ENCODE peak calls at places on chromosomes 13 and 19, in five cellular contexts. G is GM23338, W is HCT116, V is SK-N-SH, F is K562. C is an unnamed sample.

GRCh38 chr19:7366701-7367420 is 18.1 kb downstream of the ARHGEF18 start:
- DNase-seq in V (no peak), W (peak; percentile 62), F (peak; percentile 58), G (peak; percentile 76), C (no peak)

GRCh38 chr13:22092791-22093545 is 422.1 kb downstream of the FGF9 start:
- DNase-seq in F (no peak), V (no peak), G (no peak), W (no peak), C (no peak)

GRCh38 chr19:17294051-17294891 is 9.0 kb downstream of the ABHD8 start:
- DNase-seq in G (peak; percentile 82), V (peak; percentile 90), W (no peak), F (peak; percentile 94), C (no peak)

GRCh38 chr13:31962661-31963345 is 68.8 kb upstream of the FRY start:
- DNase-seq in F (no peak), W (no peak), V (no peak), G (no peak), C (no peak)

GRCh38 chr13:46622918-46623256 is 69.9 kb downstream of the LRCH1 start:
- DNase-seq in W (no peak), F (no peak), G (no peak), V (peak; percentile 71), C (no peak)

GRCh38 chr19:7450243-7451223 is 38.3 kb downstream of the PEX11G start:
- DNase-seq in V (no peak), G (no peak), W (peak; percentile 10), F (no peak), C (no peak)

GRCh38 chr19:41904118-41904870 is 21.3 kb downstream of the ARHGEF1 start:
- DNase-seq in W (no peak), F (no peak), G (no peak), V (no peak), C (no peak)

GRCh38 chr13:37349916-37350315 is 244.5 kb upstream of the CSNK1A1L start:
- DNase-seq in W (no peak), V (no peak), F (no peak), G (no peak), C (no peak)

GRCh38 chr19:4295972-4296771 is 6.0 kb downstream of the TMIGD2 start:
- DNase-seq in G (peak; percentile 45), W (no peak), V (peak; percentile 90), F (no peak), C (no peak)

GRCh38 chr19:41821003-41821735 is 23.3 kb downstream of the LYPD4 start:
- DNase-seq in F (peak; percentile 77), W (peak; percentile 57), V (peak; percentile 70), G (peak; percentile 90), C (no peak)

GRCh38 chr13:49116873-49117272 is 103.3 kb upstream of the MLNR start:
- DNase-seq in F (no peak), G (no peak), V (no peak), W (no peak), C (no peak)

GRCh38 chr13:45500492-45501174 is 35.9 kb downstream of the COG3 start:
- DNase-seq in F (no peak), V (no peak), G (no peak), W (peak; percentile 63), C (peak; percentile 70)

GRCh38 chr13:29171244-29171643 is 351.1 kb downstream of the MTUS2 start:
- DNase-seq in V (no peak), G (no peak), W (no peak), F (no peak), C (no peak)

GRCh38 chr13:59024434-59024833 is 1139.3 kb downstream of the DIAPH3 start:
- DNase-seq in G (no peak), F (no peak), V (no peak), W (no peak), C (no peak)

GRCh38 chr13:30600470-30600869 is 17.2 kb upstream of the USPL1 start:
- DNase-seq in V (no peak), W (no peak), G (no peak), F (no peak), C (no peak)

GRCh38 chr19:15216363-15216762 is 15.6 kb upstream of the NOTCH3 start:
- DNase-seq in W (no peak), F (no peak), G (no peak), V (no peak), C (no peak)

GRCh38 chr13:95509521-95510315 is 42.8 kb upstream of the CLDN10 start:
- DNase-seq in W (no peak), F (no peak), G (no peak), V (no peak), C (peak; percentile 91)

GRCh38 chr19:5337126-5337525 is 3.5 kb downstream of the PTPRS start:
- DNase-seq in V (no peak), F (no peak), G (no peak), W (no peak), C (no peak)

GRCh38 chr13:21800847-21801616 is 130.2 kb downstream of the FGF9 start:
- DNase-seq in G (peak; percentile 2), V (no peak), W (no peak), F (peak; percentile 12), C (no peak)

GRCh38 chr19:33618884-33619283 is 2.9 kb upstream of the CHST8 start:
- DNase-seq in F (no peak), V (no peak), W (no peak), G (no peak), C (no peak)

GRCh38 chr13:63025741-63026140 is 1610.1 kb upstream of the PCDH20 start:
- DNase-seq in V (no peak), W (no peak), F (no peak), G (no peak), C (no peak)

GRCh38 chr13:44396295-44396962 is 22.8 kb downstream of the SERP2 start:
- DNase-seq in W (no peak), F (no peak), G (no peak), V (no peak), C (no peak)

GRCh38 chr13:44399045-44399444 is 25.4 kb downstream of the SERP2 start:
- DNase-seq in F (no peak), W (no peak), G (no peak), V (no peak), C (no peak)

GRCh38 chr13:44398606-44399005 is 25.0 kb downstream of the SERP2 start:
- DNase-seq in G (no peak), V (no peak), F (no peak), W (no peak), C (no peak)

GRCh38 chr13:44396963-44397580 is 23.4 kb downstream of the SERP2 start:
- DNase-seq in V (peak; percentile 77), F (peak; percentile 24), W (no peak), G (no peak), C (no peak)

DNA sequence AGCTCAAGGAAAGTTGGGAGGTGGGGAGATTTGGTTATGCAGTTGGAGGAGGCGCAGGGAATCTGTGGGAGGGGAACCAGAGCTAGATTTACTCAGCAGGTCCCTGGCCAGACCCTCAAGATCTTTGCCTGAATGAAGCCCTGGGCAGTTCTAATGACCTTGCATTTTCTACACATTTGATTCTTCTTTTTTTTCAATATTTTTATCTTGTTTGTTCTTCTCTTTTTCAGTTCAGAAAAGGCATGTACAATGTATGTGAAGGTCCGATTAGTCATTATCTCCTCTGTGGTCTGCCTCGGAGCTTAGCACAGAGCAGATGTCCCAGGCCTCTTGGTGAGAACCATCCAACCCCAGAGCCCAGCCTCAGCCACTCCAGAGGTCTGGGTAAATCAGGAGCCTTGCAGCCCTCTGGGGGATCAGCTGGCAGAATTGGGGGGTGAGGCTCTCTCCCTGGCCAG is 24.2 kb downstream of the SERP2 start:
- DNase-seq in G (no peak), V (no peak), F (peak; percentile 89), W (no peak), C (no peak)
- TF ChIP-seq REST in G (no peak), V (no peak), F (no peak), W (no peak), C (no peak)

DNA sequence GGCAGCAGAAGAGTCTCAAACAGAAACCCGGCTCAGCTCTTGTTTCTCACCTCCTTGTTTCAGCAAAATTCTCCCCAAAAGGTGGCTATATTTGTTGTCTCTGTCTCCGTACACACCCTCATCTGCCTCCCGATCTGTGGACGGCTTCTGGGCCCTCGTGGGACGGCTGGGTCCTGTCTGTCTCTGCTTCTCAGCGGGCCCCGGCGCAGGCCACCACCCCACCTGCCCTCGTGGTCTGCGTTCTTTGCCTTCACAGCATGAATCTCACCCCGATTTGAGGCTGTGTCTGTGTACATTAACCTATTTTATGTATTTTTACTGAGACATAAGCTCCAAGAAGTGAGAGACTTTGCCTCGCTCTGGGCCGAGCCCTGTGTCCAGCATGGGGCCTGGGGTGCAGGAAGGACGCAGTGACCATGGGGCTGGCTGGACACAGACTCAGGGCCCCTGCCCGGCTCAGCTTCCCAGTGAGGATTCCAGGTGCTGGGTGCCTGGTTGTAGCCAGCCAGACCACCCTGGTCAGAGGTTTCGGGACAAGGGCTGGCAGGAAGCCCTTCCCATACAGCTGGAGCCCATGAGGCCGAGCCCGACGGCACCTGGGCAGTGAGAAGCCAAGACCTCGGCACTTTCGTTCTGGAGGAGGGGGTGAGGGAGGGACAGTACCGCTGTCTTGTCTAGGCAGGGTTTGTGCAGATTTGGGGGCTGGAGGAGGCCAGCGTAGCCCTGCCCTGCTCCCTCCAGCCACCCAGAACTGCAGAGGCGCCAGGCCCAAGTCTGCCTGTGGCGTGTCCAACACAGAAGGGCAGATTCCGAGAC is 78.5 kb upstream of the MCF2L start:
- DNase-seq in G (no peak), F (no peak), W (no peak), V (no peak), C (no peak)
- H3K27me3 ChIP-seq in G (peaks cover 10% of the 10 kb centered on the region), F (peaks cover 69% of the 10 kb centered on the region), W (no peaks in the 10 kb centered on the region), V (peaks cover 10% of the 10 kb centered on the region), C (peaks cover 24% of the 10 kb centered on the region)

DNA sequence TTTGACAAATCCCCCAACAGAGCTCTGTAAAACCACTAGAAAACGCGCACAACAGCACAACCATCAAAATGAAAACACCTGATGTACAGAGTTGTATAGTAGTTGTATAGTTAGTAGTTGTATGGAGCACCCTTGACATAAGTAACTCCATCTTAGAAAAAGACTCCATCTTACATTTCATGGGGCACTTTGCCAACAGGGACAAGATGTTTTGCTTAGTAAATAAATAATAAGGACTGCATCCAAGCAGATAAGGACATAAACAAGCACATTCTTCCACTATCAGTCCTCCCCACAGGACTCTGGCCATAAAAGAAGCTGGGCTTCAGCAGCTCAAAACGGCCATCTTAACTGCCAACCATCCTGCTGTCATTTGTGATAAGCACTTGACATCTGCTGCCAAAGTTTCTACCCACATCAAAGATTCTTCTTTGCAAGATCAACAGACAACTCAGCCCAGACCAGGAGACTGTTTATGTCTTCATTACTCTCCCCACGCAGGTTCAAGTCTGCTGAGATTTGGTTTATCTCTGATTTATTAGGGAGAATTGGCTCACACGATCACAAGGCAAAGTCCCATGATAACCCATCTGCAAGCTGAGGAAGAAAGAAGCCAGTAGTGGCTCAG is 20.7 kb upstream of the ZNF331 start:
- DNase-seq in V (no peak), W (no peak), G (no peak), F (no peak), C (no peak)
- TF ChIP-seq REST in V (no peak), W (no peak), G (no peak), F (no peak), C (no peak)

DNA sequence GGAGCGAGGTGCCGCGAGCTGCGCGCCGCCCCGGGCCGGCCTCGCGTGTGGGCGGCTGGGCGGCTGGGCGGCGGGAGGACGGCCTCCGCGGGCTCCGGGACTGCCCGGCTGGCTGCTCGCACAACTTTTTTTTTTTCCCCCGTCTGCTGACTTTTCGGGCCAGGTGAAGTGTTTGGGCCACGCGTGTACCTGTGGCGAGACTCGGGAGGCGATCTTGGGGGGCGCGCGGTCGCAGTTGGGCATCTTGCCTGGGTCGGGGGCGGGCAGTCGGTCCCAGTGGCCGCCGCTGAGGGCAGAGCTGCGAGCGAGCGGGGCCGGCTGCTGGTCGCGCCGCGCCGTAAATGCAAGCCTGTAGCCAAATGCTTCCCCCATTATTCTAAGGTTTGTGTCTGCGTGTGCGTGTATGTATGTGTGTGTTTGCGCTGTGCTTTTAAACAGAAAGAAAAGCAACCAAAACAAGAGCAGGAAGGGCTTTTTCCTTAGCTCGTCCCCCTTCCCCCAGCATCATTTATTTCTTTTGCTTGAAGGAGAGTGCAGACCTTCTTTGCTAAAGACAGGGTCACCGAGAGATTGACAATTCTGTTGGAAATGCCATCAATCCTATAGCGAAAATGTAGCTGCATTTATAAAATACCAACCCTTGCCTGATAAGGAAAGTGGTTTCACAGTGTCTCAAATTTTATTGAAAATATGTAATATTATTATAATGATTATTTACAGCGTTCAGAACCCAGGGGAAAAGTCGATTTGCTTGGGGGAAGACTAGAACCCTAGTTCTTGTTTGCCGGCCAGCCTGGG is 143.3 kb upstream of the ZNF536 start:
- DNase-seq in G (peak; percentile 35), V (peak; percentile 76), W (no peak), F (no peak), C (no peak)
- H3K27me3 ChIP-seq in G (peaks cover 83% of the 10 kb centered on the region), V (peaks cover 13% of the 10 kb centered on the region), W (peaks cover 26% of the 10 kb centered on the region), F (peaks cover 53% of the 10 kb centered on the region), C (peaks cover 46% of the 10 kb centered on the region)